ENCODE peak calls at places on chromosome 20, in four cellular contexts. T is neural progenitor cell; S is H9; W is effector memory CD4-positive, alpha-beta T cell. Q is an unnamed sample.

GRCh38 chr20:48564997-48565396 is 262.8 kb downstream of the PREX1 start:
- DNase-seq in T (no peak), W (no peak), S (no peak), Q (no peak)

GRCh38 chr20:19589731-19590362 is 168.2 kb upstream of the RIN2 start:
- DNase-seq in W (no peak), S (no peak), T (no peak), Q (no peak)

GRCh38 chr20:58864346-58864745 is 11.8 kb downstream of the GNAS start:
- DNase-seq in T (no peak), S (no peak), W (no peak), Q (no peak)

GRCh38 chr20:41124451-41125094 is 12.8 kb upstream of the PLCG1 start:
- DNase-seq in T (no peak), S (no peak), W (no peak), Q (no peak)

GRCh38 chr20:35093245-35093884 is 758 bp upstream of the TRPC4AP start:
- DNase-seq in W (no peak), T (no peak), S (no peak), Q (no peak)

GRCh38 chr20:37907677-37908397 is 4.9 kb downstream of the VSTM2L start:
- DNase-seq in T (peak; percentile 85), S (peak; percentile 53), W (no peak), Q (no peak)

GRCh38 chr20:57600324-57601210 is 19.7 kb downstream of the ZBP1 start:
- DNase-seq in S (no peak), W (no peak), T (no peak), Q (no peak)

GRCh38 chr20:32207211-32207625 is 325 bp downstream of the PLAGL2 start:
- DNase-seq in T (peak; percentile 42), S (no peak), W (no peak), Q (no peak)

GRCh38 chr20:34952676-34953075 is 2.9 kb downstream of the GSS start:
- DNase-seq in T (no peak), W (no peak), S (no peak), Q (no peak)

GRCh38 chr20:45037050-45037449 is 63.9 kb downstream of the KCNS1 start:
- DNase-seq in T (no peak), S (no peak), W (no peak), Q (no peak)

GRCh38 chr20:37651932-37652331 is 41.9 kb upstream of the CTNNBL1 start:
- DNase-seq in W (no peak), T (peak; percentile 83), S (peak; percentile 77), Q (peak; percentile 29)

GRCh38 chr20:59932616-59933295 is 681 bp downstream of the SYCP2 start:
- DNase-seq in W (no peak), T (no peak), S (no peak), Q (no peak)

GRCh38 chr20:11766961-11767360 is 150.7 kb upstream of the BTBD3 start:
- DNase-seq in W (no peak), S (peak; percentile 65), T (no peak), Q (no peak)

GRCh38 chr20:38918172-38918571 is 8.0 kb upstream of the FAM83D start:
- DNase-seq in S (no peak), W (no peak), T (no peak), Q (no peak)

GRCh38 chr20:61185181-61185580 is 66.9 kb upstream of the CDH4 start:
- DNase-seq in W (no peak), T (no peak), S (no peak), Q (no peak)
- H3K27ac ChIP-seq in W (no peak overlapping the region), T (no peak overlapping the region), S (no peak overlapping the region), Q (no peak overlapping the region)

GRCh38 chr20:25058051-25058796 is at the start of gene ACSS1:
- DNase-seq in W (peak; percentile 68), T (peak; percentile 41), S (peak; percentile 56), Q (peak; percentile 82)
- H3K4me1 ChIP-seq in W (peaks cover 31% of the 10 kb centered on the region), T (peaks cover 3% of the 10 kb centered on the region), S (no peaks in the 10 kb centered on the region), Q (peaks cover 61% of the 10 kb centered on the region)

GRCh38 chr20:18224968-18225568 is 63.3 kb upstream of the ZNF133 start:
- DNase-seq in S (no peak), T (peak; percentile 73), W (no peak), Q (peak; percentile 34)
- H3K27ac ChIP-seq in S (no peak overlapping the region), T (peak overlapping the region; percentile 73), W (no peak overlapping the region), Q (no peak overlapping the region)

DNA sequence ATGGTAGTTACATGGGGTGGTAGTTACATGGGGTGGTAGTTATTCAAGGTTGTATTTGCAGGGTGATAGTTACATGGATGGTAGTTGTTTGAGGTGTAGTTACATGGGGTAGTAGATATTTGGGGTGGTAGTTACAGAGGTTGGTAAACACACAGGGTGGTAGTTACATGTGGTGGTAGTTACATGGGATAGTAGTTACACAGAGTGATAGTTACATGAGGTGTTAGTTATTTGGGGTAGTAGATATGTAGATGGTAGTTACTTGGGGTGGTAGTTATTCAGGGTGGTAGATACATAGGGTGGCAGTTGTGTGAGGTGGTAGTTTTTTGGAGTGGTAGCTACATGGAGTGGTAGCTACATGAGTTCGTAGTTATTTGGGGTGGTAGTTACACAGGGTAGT is 221.3 kb upstream of the CST7 start:
- DNase-seq in S (no peak), W (no peak), T (no peak), Q (no peak)
- H3K4me1 ChIP-seq in S (no peaks in the 10 kb centered on the region), W (no peaks in the 10 kb centered on the region), T (no peaks in the 10 kb centered on the region), Q (no peaks in the 10 kb centered on the region)